ENCODE peak calls at places on chromosomes 5 and 9, in seven cellular contexts. W is GM19239; C is HFF-Myc; R is NCI-H2081; I is GM10248; F is left lung; E is natural killer cell treated with Interleukin-12 subunit alpha and Interleukin-12 subunit beta and Interleukin-15 and Interleukin-18, amount 100 ng/mL, for 72 hours. U is an unnamed sample.
A peak's percentile ranks its signal among the peaks of the same experiment; 100 is the strongest.

GRCh38 chr5:93087326-93087725 is 493.7 kb downstream of the NR2F1-AS1 start:
- DNase-seq in C (no peak), W (no peak), R (no peak), E (no peak), I (no peak), F (no peak), U (no peak)

GRCh38 chr5:73280386-73280785 is 107.4 kb downstream of the TMEM174 start:
- DNase-seq in E (no peak), C (no peak), F (no peak), R (no peak), W (no peak), I (no peak), U (no peak)

GRCh38 chr9:13082796-13083195 is 196.7 kb downstream of the MPDZ start:
- DNase-seq in R (no peak), F (no peak), I (no peak), C (no peak), E (no peak), W (no peak), U (no peak)

GRCh38 chr9:121333950-121334773 is 35.9 kb downstream of the STOM start:
- DNase-seq in W (no peak), E (no peak), I (no peak), F (no peak), C (no peak), R (no peak), U (no peak)

GRCh38 chr5:125584119-125584518 is 837.7 kb upstream of the ZNF608 start:
- DNase-seq in W (no peak), I (no peak), R (no peak), F (no peak), E (no peak), C (no peak), U (no peak)

GRCh38 chr5:139648205-139649081 is at the start of gene CXXC5:
- DNase-seq in W (peak; percentile 73), R (peak; percentile 70), C (no peak), E (peak; percentile 83), F (peak; percentile 89), I (peak; percentile 85), U (peak; percentile 70)

GRCh38 chr9:9499546-9499945 is 1113.3 kb downstream of the PTPRD start:
- DNase-seq in I (no peak), C (no peak), E (no peak), F (no peak), W (no peak), R (no peak), U (no peak)

GRCh38 chr5:157749462-157749799 is 5.9 kb downstream of the LSM11 start:
- DNase-seq in R (no peak), F (no peak), E (no peak), C (no peak), I (no peak), W (no peak), U (no peak)

GRCh38 chr9:91346644-91347043 is 15.1 kb downstream of the AUH start:
- DNase-seq in W (no peak), F (no peak), E (no peak), I (peak; percentile 24), C (no peak), R (no peak), U (no peak)

GRCh38 chr9:131087354-131087893 is 8.9 kb upstream of the AIF1L start:
- DNase-seq in W (no peak), E (no peak), C (no peak), F (no peak), R (peak; percentile 63), I (no peak), U (no peak)

GRCh38 chr5:367358-368130 is 46.0 kb downstream of the AHRR start:
- DNase-seq in I (no peak), F (no peak), W (no peak), E (no peak), R (no peak), C (no peak), U (no peak)

GRCh38 chr9:89179535-89179919 is 909 bp upstream of the SHC3 start:
- DNase-seq in W (no peak), E (no peak), I (no peak), C (no peak), F (no peak), R (no peak), U (no peak)

GRCh38 chr5:15664961-15665360 is 165.0 kb downstream of the FBXL7 start:
- DNase-seq in F (no peak), R (no peak), C (peak; percentile 30), W (no peak), E (no peak), I (no peak), U (no peak)

GRCh38 chr9:117487555-117488175 is 72.8 kb upstream of the ASTN2 start:
- DNase-seq in I (peak; percentile 65), C (peak; percentile 19), R (peak; percentile 98), E (peak; percentile 66), F (peak; percentile 58), W (peak; percentile 57), U (no peak)

GRCh38 chr5:14213253-14213652 is 70.1 kb downstream of the TRIO start:
- DNase-seq in R (no peak), W (no peak), I (no peak), F (no peak), E (no peak), C (no peak), U (no peak)

GRCh38 chr9:107542401-107542800 is 52.8 kb upstream of the KLF4 start:
- DNase-seq in C (no peak), I (no peak), F (no peak), R (no peak), E (no peak), W (no peak), U (no peak)

GRCh38 chr9:69816775-69817174 is 3.8 kb upstream of the CFAP95 start:
- DNase-seq in R (no peak), W (no peak), I (no peak), C (no peak), E (no peak), F (no peak), U (no peak)

GRCh38 chr5:80933061-80933460 is 27.1 kb upstream of the RASGRF2 start:
- DNase-seq in I (no peak), F (no peak), W (no peak), C (no peak), R (no peak), E (no peak), U (no peak)

GRCh38 chr5:157750320-157750719 is 6.8 kb downstream of the LSM11 start:
- DNase-seq in I (no peak), E (no peak), R (no peak), W (no peak), C (peak; percentile 32), F (no peak), U (no peak)

GRCh38 chr9:2014696-2015580 is at the start of gene SMARCA2:
- DNase-seq in F (peak; percentile 99), W (peak; percentile 76), I (peak; percentile 94), E (peak; percentile 97), R (peak; percentile 95), C (peak; percentile 80), U (peak; percentile 96)

GRCh38 chr5:76983468-76983867 is 30.6 kb downstream of the CRHBP start:
- DNase-seq in E (no peak), R (no peak), W (no peak), I (no peak), F (no peak), C (no peak), U (no peak)

GRCh38 chr5:124865603-124866354 is 119.3 kb upstream of the ZNF608 start:
- DNase-seq in C (no peak), F (no peak), E (no peak), I (no peak), W (no peak), R (no peak), U (no peak)

GRCh38 chr5:73939535-73939934 is 313.5 kb downstream of the ARHGEF28 start:
- DNase-seq in R (no peak), W (no peak), F (no peak), C (no peak), E (no peak), I (no peak), U (no peak)

GRCh38 chr5:88671808-88672499 is 211.0 kb downstream of the MEF2C start:
- DNase-seq in F (no peak), R (peak; percentile 58), I (no peak), C (no peak), W (no peak), E (no peak), U (no peak)

GRCh38 chr5:178187014-178187413 is at the start of gene GMCL2:
- DNase-seq in C (no peak), E (no peak), W (no peak), R (no peak), I (no peak), F (no peak), U (no peak)

GRCh38 chr9:34988218-34989055 is 1.1 kb upstream of the DNAJB5 start:
- DNase-seq in I (no peak), W (no peak), E (no peak), R (no peak), F (peak; percentile 58), C (no peak), U (no peak)

GRCh38 chr5:174535691-174536090 is 188.7 kb upstream of the MSX2 start:
- DNase-seq in F (no peak), W (no peak), R (no peak), I (no peak), C (no peak), E (no peak), U (no peak)

GRCh38 chr5:359301-359897 is 37.9 kb downstream of the AHRR start:
- DNase-seq in F (no peak), E (no peak), I (no peak), W (no peak), C (no peak), R (no peak), U (no peak)

GRCh38 chr5:171633776-171634470 is 151.7 kb upstream of the SMIM23 start:
- DNase-seq in R (no peak), E (no peak), I (peak; percentile 46), W (peak; percentile 18), F (no peak), C (no peak), U (no peak)

GRCh38 chr5:108372369-108372768 is 9.5 kb downstream of the FBXL17 start:
- DNase-seq in E (no peak), R (no peak), I (no peak), C (no peak), W (no peak), F (no peak), U (no peak)

GRCh38 chr5:10607023-10607665 is 43.3 kb downstream of the ANKRD33B start:
- DNase-seq in E (no peak), F (no peak), W (no peak), R (peak; percentile 32), C (no peak), I (peak; percentile 71), U (peak; percentile 77)

GRCh38 chr5:126846756-126847155 is 69.8 kb downstream of the LMNB1 start:
- DNase-seq in C (no peak), E (no peak), W (no peak), I (no peak), F (no peak), R (no peak), U (no peak)

GRCh38 chr9:111036068-111036789 is 2.0 kb downstream of the LPAR1 start:
- DNase-seq in I (no peak), C (no peak), E (no peak), W (no peak), R (no peak), F (peak; percentile 74), U (peak; percentile 60)

GRCh38 chr5:148913985-148914421 is 87.6 kb downstream of the ADRB2 start:
- DNase-seq in E (no peak), C (no peak), W (no peak), I (no peak), R (no peak), F (no peak), U (no peak)

GRCh38 chr5:93735378-93735777 is 6.0 kb downstream of the POU5F2 start:
- DNase-seq in F (no peak), E (no peak), W (no peak), C (no peak), I (no peak), R (no peak), U (no peak)

GRCh38 chr5:59107692-59108091 is 524.8 kb downstream of the RAB3C start:
- DNase-seq in C (no peak), F (no peak), W (no peak), E (no peak), R (no peak), I (no peak), U (no peak)

GRCh38 chr5:127871448-127872153 is 168.4 kb downstream of the CCDC192 start:
- DNase-seq in C (no peak), F (no peak), I (no peak), E (no peak), W (no peak), R (no peak), U (no peak)

GRCh38 chr9:115733736-115734135 is 419.9 kb upstream of the PAPPA start:
- DNase-seq in I (no peak), W (no peak), E (no peak), F (no peak), C (no peak), R (no peak), U (no peak)

U was measured in CD14-positive monocyte.